ENCODE peak calls at places on chromosomes 5 and 9, in nine cellular contexts. Z, Q, Y, E, T, B, P, I and D are unnamed samples.

GRCh38 chr9:8284835-8285234 is 485.3 kb upstream of the DMAC1 start:
- DNase-seq in Z (no peak), Q (no peak), Y (no peak), E (no peak), T (no peak), B (no peak), P (no peak), I (no peak), D (no peak)

GRCh38 chr5:640461-641330 is 28.6 kb downstream of the CEP72 start:
- DNase-seq in Z (no peak), Q (peak), Y (no peak), E (no peak), T (no peak), B (no peak), P (no peak), I (no peak), D (peak)

GRCh38 chr5:36570268-36570667 is 36.1 kb upstream of the SLC1A3 start:
- DNase-seq in Z (no peak), Q (no peak), Y (no peak), E (no peak), T (peak), B (no peak), P (no peak), I (no peak), D (no peak)

GRCh38 chr9:93084471-93084881 is 11.5 kb upstream of the CARD19 start:
- DNase-seq in Z (no peak), Q (no peak), Y (no peak), E (no peak), T (no peak), B (no peak), P (no peak), I (no peak), D (peak)

GRCh38 chr5:41843456-41844112 is 26.6 kb downstream of the OXCT1 start:
- DNase-seq in Z (no peak), Q (no peak), Y (no peak), E (peak), T (peak), B (no peak), P (no peak), I (peak), D (no peak)

GRCh38 chr5:59466271-59466670 is 427.3 kb downstream of the PDE4D start:
- DNase-seq in Z (no peak), Q (peak), Y (no peak), E (no peak), T (no peak), B (no peak), P (no peak), I (no peak), D (no peak)

GRCh38 chr5:117623042-117623815 is 1048.6 kb upstream of the SEMA6A start:
- DNase-seq in Z (no peak), Q (no peak), Y (no peak), E (no peak), T (peak), B (no peak), P (peak), I (no peak), D (no peak)

GRCh38 chr9:92986175-92987110 is 39.1 kb downstream of the FGD3 start:
- DNase-seq in Z (peak), Q (no peak), Y (no peak), E (no peak), T (no peak), B (no peak), P (no peak), I (no peak), D (no peak)

GRCh38 chr5:160390787-160391696 is 8.8 kb downstream of the FAM200C start:
- DNase-seq in Z (peak), Q (no peak), Y (no peak), E (no peak), T (peak), B (no peak), P (no peak), I (no peak), D (no peak)

GRCh38 chr5:107794731-107795130 is 124.0 kb upstream of the EFNA5 start:
- DNase-seq in Z (no peak), Q (no peak), Y (no peak), E (no peak), T (no peak), B (no peak), P (no peak), I (peak), D (no peak)

GRCh38 chr5:33850100-33850594 is 41.6 kb downstream of the ADAMTS12 start:
- DNase-seq in Z (peak), Q (no peak), Y (no peak), E (no peak), T (peak), B (no peak), P (peak), I (peak), D (no peak)

GRCh38 chr5:123089971-123090640 is 1.1 kb downstream of the PRDM6 start:
- DNase-seq in Z (no peak), Q (no peak), Y (no peak), E (peak), T (no peak), B (no peak), P (no peak), I (no peak), D (peak)

GRCh38 chr9:137175345-137175961 is 3.6 kb upstream of the TMEM210 start:
- DNase-seq in Z (no peak), Q (no peak), Y (no peak), E (no peak), T (no peak), B (no peak), P (no peak), I (no peak), D (no peak)

GRCh38 chr9:14692918-14693861 is at the start of gene ZDHHC21:
- DNase-seq in Z (peak), Q (peak), Y (no peak), E (peak), T (peak), B (peak), P (no peak), I (peak), D (peak)

GRCh38 chr9:30140415-30140814 is 2244.0 kb upstream of the ACO1 start:
- DNase-seq in Z (no peak), Q (no peak), Y (no peak), E (no peak), T (no peak), B (no peak), P (no peak), I (no peak), D (no peak)

DNA sequence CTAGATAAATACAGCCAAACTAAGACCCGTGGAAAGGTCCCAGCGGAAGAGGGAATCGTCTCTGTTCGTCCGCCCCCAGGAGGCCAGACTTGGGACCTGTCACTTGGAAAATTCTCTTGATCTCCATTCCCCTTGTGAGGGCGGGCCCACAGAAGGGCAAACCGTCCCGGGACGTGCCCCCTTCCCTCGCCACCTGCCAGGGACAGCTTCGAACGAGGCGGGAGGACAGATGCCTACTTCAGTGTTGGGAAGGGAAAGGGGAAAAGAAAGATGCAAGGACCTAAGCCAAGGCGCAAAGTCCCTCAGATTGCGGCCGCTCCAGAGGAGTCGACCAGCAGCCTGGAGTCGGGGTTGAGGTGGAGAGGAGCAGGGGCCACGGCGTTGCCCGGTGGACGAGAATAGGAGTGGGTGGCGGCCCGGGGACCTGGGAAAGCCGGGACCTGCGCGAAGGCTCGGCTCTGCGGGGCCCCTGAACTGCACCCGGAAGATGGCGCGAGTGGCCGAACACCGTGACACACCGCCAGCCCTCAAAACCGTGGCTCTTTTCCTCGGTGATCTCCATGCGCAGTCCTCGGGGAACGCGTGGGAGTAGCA is 4.4 kb upstream of the EBF1 start:
- DNase-seq in Z (peak), Q (no peak), Y (no peak), E (peak), T (no peak), B (no peak), P (no peak), I (no peak), D (peak)
- TF ChIP-seq CTCF in Z (peak), Q (peak), Y (no peak), E (no peak), T (peak), B (no peak), P (peak), I (peak), D (peak)

GRCh38 chr9:32069169-32069813 is 315.2 kb upstream of the ACO1 start:
- DNase-seq in Z (peak), Q (no peak), Y (no peak), E (no peak), T (no peak), B (no peak), P (no peak), I (no peak), D (no peak)
- TF ChIP-seq CTCF in Z (peak), Q (peak), Y (no peak), E (peak), T (no peak), B (no peak), P (peak), I (no peak), D (no peak)

GRCh38 chr9:133679056-133679455 is 42.9 kb downstream of the DBH start:
- DNase-seq in Z (no peak), Q (no peak), Y (no peak), E (no peak), T (no peak), B (no peak), P (no peak), I (no peak), D (peak)

GRCh38 chr9:133680250-133680975 is 44.2 kb downstream of the DBH start:
- DNase-seq in Z (no peak), Q (no peak), Y (no peak), E (no peak), T (no peak), B (no peak), P (no peak), I (no peak), D (peak)

GRCh38 chr9:133676450-133676849 is 40.3 kb downstream of the DBH start:
- DNase-seq in Z (no peak), Q (no peak), Y (no peak), E (no peak), T (no peak), B (no peak), P (no peak), I (peak), D (peak)

GRCh38 chr9:133679466-133680051 is 43.4 kb downstream of the DBH start:
- DNase-seq in Z (no peak), Q (no peak), Y (no peak), E (no peak), T (no peak), B (no peak), P (no peak), I (peak), D (peak)

DNA sequence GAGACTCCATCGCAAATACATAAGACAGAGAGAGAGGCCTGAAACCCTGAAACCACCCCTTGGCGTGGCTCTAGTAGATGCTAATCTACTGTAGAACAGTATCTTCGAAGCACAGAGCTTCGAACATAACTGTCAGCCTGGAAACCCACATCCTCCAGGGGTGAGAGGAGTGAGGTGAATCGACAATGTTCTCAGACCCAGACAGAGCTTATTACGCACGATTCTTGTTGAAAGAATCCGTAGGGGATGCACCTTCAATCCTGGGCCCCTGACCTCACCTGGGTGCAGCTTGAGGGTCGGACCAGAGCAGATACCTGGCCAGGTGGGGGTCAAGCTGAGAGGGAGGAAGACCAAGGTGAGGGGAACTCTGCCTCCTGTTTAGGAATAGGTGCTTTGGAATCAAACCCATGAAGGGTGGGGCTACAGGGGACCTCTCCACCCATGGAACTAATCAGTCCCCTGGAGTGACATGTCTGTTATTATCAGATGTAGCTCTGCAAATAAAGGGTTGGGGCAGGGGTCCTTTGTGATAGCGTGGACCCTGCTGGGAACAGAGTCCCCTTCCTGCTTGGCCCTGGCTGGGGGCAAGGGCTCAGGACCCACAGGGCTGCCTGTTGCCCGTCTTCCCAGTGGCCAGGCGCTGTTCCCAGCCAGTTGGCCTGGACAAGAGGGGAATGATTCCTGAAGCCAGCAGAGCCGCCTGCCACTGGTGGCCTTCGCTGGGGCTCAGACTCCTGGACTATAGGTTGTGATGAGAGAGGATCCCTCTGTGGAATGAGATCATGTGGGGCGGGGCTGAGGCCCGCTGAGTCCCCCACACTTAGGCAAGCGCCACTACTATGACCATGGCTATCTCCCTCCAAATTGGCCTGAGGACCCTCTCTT is 41.2 kb downstream of the DBH start:
- DNase-seq in Z (no peak), Q (no peak), Y (no peak), E (no peak), T (no peak), B (no peak), P (no peak), I (no peak), D (peak)
- TF ChIP-seq CTCF in Z (no peak), Q (no peak), Y (no peak), E (no peak), T (no peak), B (no peak), P (no peak), I (no peak), D (no peak)

DNA sequence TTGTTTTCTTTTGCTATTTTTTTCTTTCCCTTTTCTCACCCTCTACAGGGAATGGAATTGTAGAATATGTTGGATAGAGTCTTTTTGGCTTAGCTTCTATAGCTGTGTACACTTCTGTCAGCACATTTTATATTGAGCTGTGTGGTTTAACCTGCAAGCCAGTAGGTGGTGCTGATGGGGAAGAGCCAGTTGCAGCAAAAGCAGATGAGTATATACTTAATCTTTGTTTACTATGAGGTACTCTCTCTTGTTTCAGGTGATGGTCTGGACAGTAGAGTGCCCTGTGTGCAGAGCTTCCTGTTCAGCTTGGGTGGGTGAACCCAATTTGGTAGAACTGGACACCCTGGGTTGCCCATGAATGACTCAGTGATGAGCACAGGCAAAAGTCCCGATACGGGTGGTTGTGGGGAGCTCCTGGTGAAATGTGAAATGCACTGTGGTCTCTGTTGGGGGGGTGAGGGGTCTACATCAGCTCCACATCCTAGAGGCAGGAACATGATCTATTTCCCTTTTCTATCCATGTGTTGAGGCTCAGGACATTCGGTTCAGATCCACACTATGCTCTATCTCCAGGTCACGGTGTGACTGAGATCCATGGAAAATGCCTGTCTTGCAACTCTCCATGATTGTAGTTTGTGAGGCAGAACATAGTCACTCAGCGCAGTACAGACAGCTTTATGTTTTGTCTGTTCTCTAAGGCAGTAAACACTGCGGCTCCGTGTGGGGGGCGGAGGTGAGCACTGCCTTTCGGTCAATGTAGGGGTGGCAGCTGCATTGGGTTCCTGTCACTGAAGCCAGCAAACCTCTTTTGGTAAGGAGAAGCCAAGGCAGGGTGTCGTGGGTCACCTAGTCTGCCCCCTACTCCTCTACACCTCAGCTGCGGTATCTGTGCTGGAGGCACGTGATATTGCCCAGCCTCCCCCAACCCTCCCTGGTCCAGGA is 353.2 kb downstream of the PRR16 start:
- DNase-seq in Z (no peak), Q (no peak), Y (no peak), E (peak), T (peak), B (no peak), P (no peak), I (no peak), D (no peak)
- TF ChIP-seq CTCF in Z (peak), Q (no peak), Y (peak), E (peak), T (peak), B (no peak), P (peak), I (peak), D (peak)

GRCh38 chr5:91183743-91184142 is 199.4 kb downstream of the ARRDC3 start:
- DNase-seq in Z (no peak), Q (peak), Y (no peak), E (no peak), T (no peak), B (no peak), P (no peak), I (no peak), D (peak)

GRCh38 chr5:91179018-91179417 is 204.1 kb downstream of the ARRDC3 start:
- DNase-seq in Z (no peak), Q (no peak), Y (no peak), E (no peak), T (no peak), B (no peak), P (no peak), I (no peak), D (no peak)

GRCh38 chr5:91180506-91180905 is 202.6 kb downstream of the ARRDC3 start:
- DNase-seq in Z (no peak), Q (no peak), Y (no peak), E (no peak), T (no peak), B (no peak), P (no peak), I (no peak), D (no peak)

GRCh38 chr5:91186101-91186500 is 197.0 kb downstream of the ARRDC3 start:
- DNase-seq in Z (no peak), Q (no peak), Y (no peak), E (no peak), T (no peak), B (no peak), P (no peak), I (peak), D (no peak)

GRCh38 chr5:91182763-91183162 is 200.4 kb downstream of the ARRDC3 start:
- DNase-seq in Z (peak), Q (no peak), Y (no peak), E (no peak), T (no peak), B (no peak), P (no peak), I (no peak), D (no peak)
- TF ChIP-seq CTCF in Z (no peak), Q (no peak), Y (peak), E (no peak), T (peak), B (no peak), P (no peak), I (no peak), D (peak)

GRCh38 chr5:143014017-143014651 is 244.0 kb downstream of the ARHGAP26 start:
- DNase-seq in Z (no peak), Q (no peak), Y (no peak), E (peak), T (no peak), B (no peak), P (no peak), I (no peak), D (peak)
- TF ChIP-seq CTCF in Z (peak), Q (peak), Y (peak), E (peak), T (peak), B (no peak), P (peak), I (peak), D (peak)

GRCh38 chr9:85392270-85392669 is 349.5 kb downstream of the AGTPBP1 start:
- DNase-seq in Z (no peak), Q (no peak), Y (no peak), E (no peak), T (peak), B (no peak), P (no peak), I (no peak), D (no peak)
- TF ChIP-seq CTCF in Z (no peak), Q (no peak), Y (no peak), E (no peak), T (no peak), B (no peak), P (no peak), I (no peak), D (no peak)

DNA sequence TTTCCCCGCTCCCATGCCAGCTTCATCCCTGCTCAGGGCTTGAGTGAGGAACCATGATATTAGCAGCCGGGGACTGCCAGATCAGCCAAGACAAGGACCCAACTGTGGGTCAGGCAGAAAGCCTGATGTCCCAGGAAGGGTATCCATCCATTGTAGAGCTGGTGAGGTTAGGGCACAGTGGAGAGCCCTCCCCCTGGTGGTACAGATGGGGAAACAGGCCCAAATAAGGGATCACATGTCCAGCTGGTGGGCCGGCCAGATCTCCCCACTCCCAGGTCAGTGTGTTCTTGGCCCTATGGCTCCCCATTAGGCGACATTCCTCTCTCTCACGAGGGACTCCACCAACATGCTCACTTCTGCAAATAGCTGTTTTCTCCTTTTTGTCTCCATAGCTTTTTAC is 9.0 kb downstream of the CDX1 start:
- DNase-seq in Z (peak), Q (no peak), Y (no peak), E (peak), T (no peak), B (no peak), P (no peak), I (no peak), D (no peak)
- TF ChIP-seq CTCF in Z (peak), Q (peak), Y (peak), E (peak), T (peak), B (peak), P (peak), I (peak), D (peak)